ENCODE peak calls at places on chromosomes 7 and 10, in five cellular contexts. N is uterus, E is A549, I is heart left ventricle, V is mammary epithelial cell. S is an unnamed sample. For H3K4me1, the result is how much of the 10 kb centered on the place peaks cover.

GRCh38 chr10:101778781-101779543 is 3.0 kb upstream of the FGF8 start:
- DNase-seq in I (no peak), V (no peak), N (no peak), E (no peak), S (peak)

GRCh38 chr10:132861884-132862461 is 76.0 kb upstream of the NKX6-2 start:
- DNase-seq in V (no peak), E (no peak), I (no peak), N (peak), S (peak)

GRCh38 chr10:127905623-127906261 is 1.2 kb upstream of the PTPRE start:
- DNase-seq in E (no peak), N (no peak), V (no peak), I (peak), S (no peak)

GRCh38 chr7:127751723-127752448 is 99.9 kb downstream of the SND1 start:
- DNase-seq in N (no peak), I (no peak), E (no peak), V (peak), S (no peak)

GRCh38 chr7:39664057-39664456 is 40.7 kb downstream of the RALA start:
- DNase-seq in N (no peak), E (no peak), V (no peak), I (no peak), S (no peak)

GRCh38 chr10:122140941-122141623 is 130.0 kb upstream of the BTBD16 start:
- DNase-seq in N (peak), E (peak), V (peak), I (peak), S (peak)

GRCh38 chr7:107014381-107015023 is 30.0 kb upstream of the PRKAR2B start:
- DNase-seq in V (peak), E (no peak), I (no peak), N (no peak), S (no peak)

GRCh38 chr7:151481650-151482505 is 37.8 kb downstream of the RHEB start:
- DNase-seq in I (no peak), N (no peak), E (no peak), V (no peak), S (no peak)

GRCh38 chr7:101792051-101792651 is 25.3 kb upstream of the CUX1 start:
- DNase-seq in I (no peak), N (peak), V (peak), E (no peak), S (no peak)

GRCh38 chr7:6160191-6160623 is 112.2 kb downstream of the CYTH3 start:
- DNase-seq in I (no peak), N (peak), V (peak), E (peak), S (peak)

GRCh38 chr7:147813316-147813715 is 777.2 kb upstream of the C7orf33 start:
- DNase-seq in V (no peak), I (no peak), E (no peak), N (no peak), S (no peak)

GRCh38 chr10:121288011-121288410 is 310.2 kb downstream of the FGFR2 start:
- DNase-seq in N (no peak), V (peak), E (no peak), I (no peak), S (no peak)

GRCh38 chr7:1200045-1200444 is 32.6 kb upstream of the UNCX start:
- DNase-seq in N (no peak), I (no peak), V (no peak), E (no peak), S (no peak)

GRCh38 chr10:97708976-97709745 is 4.4 kb upstream of the MARVELD1 start:
- DNase-seq in E (peak), V (no peak), N (peak), I (no peak), S (peak)

GRCh38 chr10:70174058-70174741 is 3.9 kb upstream of the SAR1A start:
- DNase-seq in V (peak), N (no peak), I (no peak), E (no peak), S (peak)

GRCh38 chr7:22351329-22351692 is 5.6 kb downstream of the RAPGEF5 start:
- DNase-seq in V (no peak), E (no peak), N (no peak), I (no peak), S (no peak)

GRCh38 chr7:4791738-4792536 is 16.5 kb downstream of the AP5Z1 start:
- DNase-seq in V (no peak), N (peak), I (peak), E (no peak), S (peak)

GRCh38 chr7:18041202-18041601 is 13.6 kb upstream of the PRPS1L1 start:
- DNase-seq in I (no peak), E (no peak), N (no peak), V (no peak), S (no peak)

GRCh38 chr7:118867860-118868259 is 643.4 kb downstream of the ANKRD7 start:
- DNase-seq in N (no peak), V (no peak), I (no peak), E (no peak), S (no peak)

GRCh38 chr7:12127490-12127889 is 83.6 kb upstream of the TMEM106B start:
- DNase-seq in V (no peak), N (no peak), E (no peak), I (no peak), S (no peak)

GRCh38 chr10:30115391-30116253 is 56.2 kb upstream of the JCAD start:
- DNase-seq in E (no peak), V (no peak), I (no peak), N (no peak), S (no peak)

GRCh38 chr10:78405231-78405630 is 371.6 kb downstream of the RPS24 start:
- DNase-seq in V (no peak), E (no peak), N (peak), I (no peak), S (no peak)

GRCh38 chr10:102152545-102152890 is 329 bp downstream of the NOLC1 start:
- DNase-seq in V (no peak), I (no peak), N (no peak), E (no peak), S (peak)

GRCh38 chr7:30093351-30094019 is 41.3 kb upstream of the MTURN start:
- DNase-seq in I (no peak), E (no peak), V (no peak), N (no peak), S (no peak)

GRCh38 chr10:69890065-69890831 is 88.5 kb downstream of the COL13A1 start:
- DNase-seq in E (no peak), I (no peak), V (no peak), N (no peak), S (no peak)

GRCh38 chr7:22728416-22729029 is 1.5 kb downstream of the IL6 start:
- DNase-seq in I (no peak), V (peak), N (no peak), E (peak), S (no peak)

GRCh38 chr7:92698237-92698841 is 108.1 kb upstream of the FAM133B start:
- DNase-seq in N (peak), V (peak), I (peak), E (peak), S (peak)

GRCh38 chr7:79340212-79340611 is 113.3 kb downstream of the MAGI2 start:
- DNase-seq in I (no peak), E (no peak), V (no peak), N (no peak), S (no peak)

GRCh38 chr7:21154592-21154991 is 273.3 kb upstream of the SP4 start:
- DNase-seq in N (no peak), E (no peak), I (no peak), V (no peak), S (peak)

GRCh38 chr10:80187465-80188409 is 17.6 kb downstream of the ANXA11 start:
- DNase-seq in N (no peak), E (no peak), V (no peak), I (no peak), S (peak)

GRCh38 chr7:138325434-138325833 is 134.6 kb upstream of the TRIM24 start:
- DNase-seq in E (no peak), N (no peak), I (no peak), V (no peak), S (no peak)

GRCh38 chr10:11578802-11579255 is 32.6 kb downstream of the USP6NL start:
- DNase-seq in V (no peak), I (no peak), E (no peak), N (no peak), S (no peak)

GRCh38 chr10:127151541-127151940 is 44.9 kb downstream of the INSYN2A start:
- DNase-seq in E (no peak), I (no peak), N (no peak), V (peak), S (no peak)

GRCh38 chr7:84675633-84676034 is 481.0 kb upstream of the SEMA3A start:
- DNase-seq in N (no peak), V (peak), E (no peak), I (no peak), S (no peak)

GRCh38 chr10:131531265-131532190 is 220.0 kb upstream of the TCERG1L start:
- DNase-seq in N (no peak), E (no peak), I (no peak), V (no peak), S (no peak)

GRCh38 chr10:131533846-131534526 is 222.5 kb upstream of the TCERG1L start:
- DNase-seq in E (no peak), V (no peak), I (no peak), N (no peak), S (no peak)

GRCh38 chr10:131532745-131533341 is 221.3 kb upstream of the TCERG1L start:
- DNase-seq in N (no peak), E (no peak), I (no peak), V (no peak), S (no peak)

GRCh38 chr10:131534836-131535235 is 223.3 kb upstream of the TCERG1L start:
- DNase-seq in V (no peak), I (no peak), N (no peak), E (no peak), S (no peak)

GRCh38 chr10:131532291-131532690 is 220.8 kb upstream of the TCERG1L start:
- DNase-seq in E (no peak), V (no peak), I (no peak), N (no peak), S (no peak)
- TF ChIP-seq CTCF in E (no peak), V (no peak), I (no peak), N (no peak), S (no peak)

GRCh38 chr10:118692911-118693310 is 61.9 kb downstream of the CACUL1 start:
- DNase-seq in I (no peak), E (no peak), V (peak), N (no peak), S (no peak)
- H3K27ac ChIP-seq in I (no peak), E (no peak), V (no peak), N (peak), S (peak)

GRCh38 chr7:130918129-130919052 is 184.4 kb upstream of the KLF14 start:
- DNase-seq in E (no peak), I (no peak), V (no peak), N (no peak), S (no peak)
- H3K4me1 ChIP-seq in E (half or more), I (half or more), V (half or more), N (under half), S (half or more)

GRCh38 chr10:34251177-34251576 is 563.9 kb downstream of the PARD3 start:
- DNase-seq in E (no peak), V (no peak), N (no peak), I (no peak), S (no peak)

GRCh38 chr10:34250722-34251121 is 564.4 kb downstream of the PARD3 start:
- DNase-seq in N (no peak), I (no peak), V (no peak), E (no peak), S (no peak)

GRCh38 chr10:34254596-34254995 is 560.5 kb downstream of the PARD3 start:
- DNase-seq in V (peak), N (no peak), E (peak), I (no peak), S (peak)

GRCh38 chr10:34249634-34250033 is 565.5 kb downstream of the PARD3 start:
- DNase-seq in V (no peak), I (no peak), E (peak), N (no peak), S (no peak)

DNA sequence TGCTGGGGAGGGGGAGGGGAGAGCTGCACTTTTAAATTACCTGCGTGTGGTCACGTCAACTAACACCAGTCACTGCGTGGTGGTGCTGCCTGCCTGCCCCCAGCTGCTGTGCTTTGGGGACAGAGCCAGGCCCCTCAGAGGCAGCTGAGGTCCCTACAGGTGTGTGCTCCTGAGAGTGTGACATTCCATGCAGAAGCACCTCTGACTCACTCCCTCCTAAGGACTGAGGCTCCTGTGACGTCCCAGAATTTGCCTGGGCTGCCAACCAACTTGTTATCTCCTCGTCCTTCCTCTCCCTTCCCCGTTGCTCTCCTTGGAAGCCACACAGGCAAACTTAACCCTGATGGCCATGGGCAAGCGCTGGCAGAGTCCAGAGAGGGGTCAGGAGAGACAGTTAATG is 563.0 kb downstream of the PARD3 start:
- DNase-seq in I (no peak), N (no peak), V (no peak), E (peak), S (no peak)
- TF ChIP-seq CTCF in I (no peak), N (no peak), V (no peak), E (no peak), S (no peak)

GRCh38 chr10:125011171-125011925 is 69.4 kb downstream of the ZRANB1 start:
- DNase-seq in E (no peak), I (peak), N (no peak), V (no peak), S (no peak)

GRCh38 chr10:125011926-125012705 is 70.2 kb downstream of the ZRANB1 start:
- DNase-seq in N (no peak), I (peak), V (no peak), E (no peak), S (no peak)

GRCh38 chr10:125009580-125010235 is 67.8 kb downstream of the ZRANB1 start:
- DNase-seq in E (no peak), V (no peak), N (no peak), I (no peak), S (no peak)

GRCh38 chr10:125008689-125009579 is 67.0 kb downstream of the ZRANB1 start:
- DNase-seq in I (peak), V (no peak), E (no peak), N (no peak), S (peak)

GRCh38 chr10:125010362-125010761 is 68.4 kb downstream of the ZRANB1 start:
- DNase-seq in I (no peak), E (no peak), V (no peak), N (no peak), S (no peak)
- H3K27ac ChIP-seq in I (peak), E (no peak), V (no peak), N (no peak), S (peak)

GRCh38 chr7:2646336-2646679 is 14.5 kb downstream of the TTYH3 start:
- DNase-seq in E (no peak), I (no peak), V (no peak), N (no peak), S (no peak)

GRCh38 chr7:2641406-2642393 is 9.9 kb downstream of the TTYH3 start:
- DNase-seq in N (peak), E (no peak), V (peak), I (peak), S (peak)

GRCh38 chr7:2645274-2645868 is 13.6 kb downstream of the TTYH3 start:
- DNase-seq in I (peak), N (no peak), E (no peak), V (no peak), S (no peak)

GRCh38 chr7:2644514-2645273 is 12.9 kb downstream of the TTYH3 start:
- DNase-seq in V (no peak), N (no peak), E (no peak), I (peak), S (no peak)

GRCh38 chr7:2643386-2644229 is 11.8 kb downstream of the TTYH3 start:
- DNase-seq in V (no peak), I (peak), E (no peak), N (no peak), S (no peak)
- H3K4me1 ChIP-seq in V (under half), I (half or more), E (under half), N (under half), S (under half)

S was measured in transverse colon.